ENCODE peak calls at places on chromosomes 1 and 21, in ten cellular contexts. R is activated CD8-positive, alpha-beta T cell treated with anti-CD3 and anti-CD28 coated beads for 36 hours; K is kidney epithelial cell; U is tibial artery; C is MCF 10A; B is cardiac fibroblast; S is heart right ventricle; J is GM12865; Q is AG04449; G is GM13976. M is an unnamed sample.

GRCh38 chr1:159602501-159602900 is 14.9 kb downstream of the APCS start:
- DNase-seq in G (no peak), Q (no peak), C (no peak), B (no peak), J (no peak), U (no peak), R (no peak), K (no peak), S (no peak), M (no peak)

GRCh38 chr1:219397511-219397910 is 215.4 kb downstream of the ZC3H11B start:
- DNase-seq in K (no peak), G (no peak), Q (no peak), B (no peak), C (no peak), R (no peak), S (no peak), U (no peak), J (no peak), M (no peak)

GRCh38 chr1:209395169-209395568 is 188.3 kb upstream of the CAMK1G start:
- DNase-seq in U (no peak), S (no peak), R (no peak), J (no peak), G (no peak), B (no peak), Q (no peak), K (no peak), C (no peak), M (no peak)

GRCh38 chr1:115980998-115981993 is 5.0 kb downstream of the SLC22A15 start:
- DNase-seq in J (peak), K (no peak), Q (no peak), G (peak), U (no peak), B (peak), R (peak), C (peak), S (peak), M (peak)

GRCh38 chr1:15833069-15833679 is 14.3 kb upstream of the SPEN start:
- DNase-seq in Q (no peak), C (peak), B (peak), G (no peak), J (peak), R (peak), U (peak), S (peak), K (no peak), M (no peak)

GRCh38 chr21:35783686-35784085 is 276.6 kb downstream of the SETD4 start:
- DNase-seq in B (no peak), U (no peak), G (no peak), C (no peak), K (no peak), R (no peak), S (no peak), Q (no peak), J (no peak), M (no peak)

GRCh38 chr1:96130432-96130831 is 591.2 kb upstream of the PTBP2 start:
- DNase-seq in K (no peak), B (no peak), G (no peak), Q (no peak), J (no peak), C (no peak), S (no peak), R (no peak), U (no peak), M (no peak)

GRCh38 chr1:170594227-170594626 is 62.3 kb downstream of the GORAB start:
- DNase-seq in U (no peak), R (no peak), G (no peak), S (no peak), C (no peak), Q (no peak), J (no peak), K (no peak), B (no peak), M (no peak)

GRCh38 chr1:243917177-243917862 is 67.3 kb upstream of the AKT3 start:
- DNase-seq in U (no peak), C (no peak), Q (peak), R (peak), S (peak), G (peak), B (peak), J (no peak), K (no peak), M (no peak)

GRCh38 chr1:167923324-167924039 is 9.5 kb upstream of the ADCY10 start:
- DNase-seq in U (no peak), R (no peak), J (no peak), B (no peak), G (no peak), Q (no peak), S (no peak), C (no peak), K (no peak), M (no peak)

GRCh38 chr1:5967351-5968160 is 24.7 kb downstream of the NPHP4 start:
- DNase-seq in C (no peak), B (no peak), R (no peak), S (no peak), K (no peak), Q (no peak), J (no peak), U (peak), G (no peak), M (no peak)

GRCh38 chr1:200118779-200119505 is 91.4 kb downstream of the NR5A2 start:
- DNase-seq in G (no peak), R (no peak), Q (no peak), K (no peak), C (no peak), B (no peak), U (no peak), S (no peak), J (no peak), M (no peak)

GRCh38 chr1:173341307-173341706 is 134.2 kb upstream of the TNFSF4 start:
- DNase-seq in U (peak), G (no peak), R (no peak), S (peak), C (peak), B (peak), Q (no peak), J (no peak), K (no peak), M (no peak)

GRCh38 chr1:3198371-3199287 is 129.6 kb downstream of the PRDM16 start:
- DNase-seq in B (no peak), K (no peak), U (no peak), C (no peak), Q (no peak), R (no peak), J (no peak), G (no peak), S (no peak), M (no peak)

GRCh38 chr1:234564035-234565029 is 45.6 kb downstream of the IRF2BP2 start:
- DNase-seq in C (peak), R (no peak), U (no peak), Q (peak), S (no peak), K (peak), G (no peak), J (no peak), B (peak), M (no peak)

GRCh38 chr1:939511-940107 is 15.9 kb downstream of the SAMD11 start:
- DNase-seq in K (no peak), Q (no peak), G (no peak), B (no peak), S (no peak), C (no peak), R (no peak), J (no peak), U (no peak), M (no peak)

GRCh38 chr1:31507221-31507620 is 69.1 kb upstream of the TINAGL1 start:
- DNase-seq in G (no peak), S (no peak), R (no peak), U (no peak), C (no peak), K (no peak), J (no peak), Q (no peak), B (no peak), M (no peak)

GRCh38 chr1:32742956-32743355 is 40.4 kb upstream of the SYNC start:
- DNase-seq in K (no peak), G (no peak), R (no peak), C (no peak), J (no peak), Q (no peak), B (no peak), S (no peak), U (no peak), M (peak)

GRCh38 chr1:180255538-180256352 is 25.7 kb downstream of the LHX4 start:
- DNase-seq in C (no peak), U (no peak), R (no peak), B (no peak), S (no peak), K (no peak), J (no peak), Q (no peak), G (no peak), M (no peak)

GRCh38 chr1:175462618-175463017 is 270.0 kb upstream of the KIAA0040 start:
- DNase-seq in K (no peak), J (no peak), G (no peak), S (no peak), B (no peak), C (no peak), Q (no peak), U (no peak), R (no peak), M (no peak)

GRCh38 chr1:110533230-110533629 is 14.3 kb upstream of the KCNA10 start:
- DNase-seq in R (no peak), U (no peak), S (no peak), B (no peak), G (no peak), Q (no peak), K (no peak), C (no peak), J (no peak), M (no peak)
- TF ChIP-seq CTCF in R (no peak), U (no peak), S (no peak), B (no peak), G (no peak), Q (no peak), K (no peak), C (no peak), J (no peak), M (no peak)

GRCh38 chr1:58451560-58452211 is 94.8 kb downstream of the OMA1 start:
- DNase-seq in C (no peak), Q (no peak), U (no peak), G (no peak), K (no peak), B (no peak), R (no peak), S (no peak), J (no peak), M (no peak)

GRCh38 chr1:58447891-58448290 is 98.6 kb downstream of the OMA1 start:
- DNase-seq in J (no peak), S (no peak), Q (peak), U (no peak), G (no peak), B (no peak), K (no peak), C (no peak), R (no peak), M (no peak)

GRCh38 chr1:58446368-58446767 is 100.2 kb downstream of the OMA1 start:
- DNase-seq in S (no peak), B (no peak), C (no peak), R (no peak), Q (no peak), U (no peak), K (no peak), G (no peak), J (no peak), M (no peak)

GRCh38 chr1:58443986-58444603 is 102.4 kb downstream of the OMA1 start:
- DNase-seq in G (no peak), R (no peak), J (no peak), Q (peak), U (no peak), C (no peak), K (no peak), B (peak), S (no peak), M (no peak)

DNA sequence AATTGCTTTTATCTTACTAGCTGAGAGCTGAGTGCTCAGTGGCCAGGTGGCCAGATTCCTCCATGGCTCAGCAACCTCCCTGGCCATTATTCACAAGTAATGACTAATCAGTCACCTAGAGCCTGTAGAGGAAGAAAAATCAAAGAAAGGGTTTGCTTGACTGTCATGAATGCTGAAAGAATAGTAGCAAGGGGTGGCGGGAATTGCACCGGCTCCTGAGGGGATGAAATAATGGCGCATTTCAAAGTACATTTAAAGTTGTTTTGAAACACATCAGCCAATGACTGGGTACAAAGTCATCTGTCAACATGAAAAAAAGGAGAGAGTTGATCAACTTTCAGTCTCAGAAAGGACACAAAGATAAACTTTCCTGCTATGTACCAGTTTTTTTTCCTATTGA is 99.5 kb downstream of the OMA1 start:
- DNase-seq in Q (no peak), S (no peak), J (no peak), C (no peak), K (no peak), U (no peak), R (no peak), G (no peak), B (no peak), M (no peak)
- TF ChIP-seq CTCF in Q (no peak), S (no peak), J (no peak), C (no peak), K (no peak), U (no peak), R (no peak), G (no peak), B (no peak), M (no peak)

GRCh38 chr1:161304927-161305871 is 4.6 kb downstream of the MPZ start:
- DNase-seq in R (peak), U (no peak), G (no peak), S (no peak), B (no peak), Q (no peak), C (no peak), J (no peak), K (no peak), M (no peak)

GRCh38 chr1:161307230-161307768 is 2.5 kb downstream of the MPZ start:
- DNase-seq in S (peak), R (no peak), Q (no peak), G (peak), K (no peak), B (peak), C (peak), J (peak), U (no peak), M (no peak)

GRCh38 chr1:161307892-161308638 is 1.7 kb downstream of the MPZ start:
- DNase-seq in R (no peak), U (no peak), G (no peak), B (peak), C (no peak), Q (no peak), S (no peak), K (no peak), J (no peak), M (no peak)

GRCh38 chr1:161309868-161310267 is at the start of gene MPZ:
- DNase-seq in Q (no peak), G (no peak), J (no peak), R (no peak), S (no peak), C (no peak), B (no peak), U (no peak), K (no peak), M (no peak)

DNA sequence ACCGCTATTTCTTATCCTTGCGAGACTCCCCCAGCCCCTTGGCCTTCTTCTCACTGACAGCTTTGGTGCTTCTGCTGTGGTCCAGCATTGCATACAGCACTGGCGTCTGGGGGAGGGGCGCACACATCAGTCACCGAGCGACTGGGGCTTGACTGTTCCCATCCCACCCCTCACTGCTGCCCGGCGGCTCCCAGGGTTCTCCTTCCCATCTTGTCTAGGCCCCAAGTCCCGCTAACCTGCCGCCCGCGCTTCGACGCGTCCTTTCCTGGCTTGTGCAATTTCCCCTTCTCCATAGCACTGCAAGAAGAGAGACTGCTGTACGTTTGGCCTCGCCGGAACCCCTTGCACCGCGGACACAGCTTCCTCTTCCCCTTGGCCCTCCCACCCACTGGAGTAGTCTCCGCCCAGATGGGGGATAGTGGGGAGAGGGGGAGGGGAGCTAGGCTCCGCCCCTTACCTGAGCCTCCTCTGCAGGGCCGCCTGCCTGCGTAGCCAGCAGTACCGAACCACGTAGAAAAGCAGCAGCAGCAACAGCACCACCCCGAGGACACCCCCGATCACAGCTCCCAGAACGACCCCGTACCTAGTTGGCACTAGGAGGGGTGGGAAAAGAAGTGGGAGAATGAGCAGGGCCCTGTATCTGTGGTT is 3.8 kb downstream of the MPZ start:
- DNase-seq in C (no peak), K (no peak), B (peak), U (peak), Q (no peak), G (peak), J (peak), S (peak), R (peak), M (peak)
- TF ChIP-seq CTCF in C (no peak), K (peak), B (no peak), U (no peak), Q (peak), G (peak), J (peak), S (peak), R (peak), M (peak)

GRCh38 chr1:153783233-153784190 is 8.3 kb downstream of the SLC27A3 start:
- DNase-seq in J (peak), U (peak), K (no peak), S (peak), Q (no peak), C (peak), G (peak), B (peak), R (peak), M (peak)
- TF ChIP-seq CTCF in J (no peak), U (peak), K (no peak), S (no peak), Q (peak), C (no peak), G (no peak), B (no peak), R (no peak), M (no peak)

GRCh38 chr1:13930151-13930550 is 230.2 kb downstream of the PRDM2 start:
- DNase-seq in R (peak), B (peak), S (no peak), J (peak), Q (no peak), C (peak), G (peak), U (no peak), K (no peak), M (peak)
- TF ChIP-seq CTCF in R (peak), B (peak), S (no peak), J (peak), Q (no peak), C (peak), G (peak), U (no peak), K (peak), M (peak)

GRCh38 chr1:38672692-38673091 is 186.9 kb downstream of the RRAGC start:
- DNase-seq in S (no peak), J (no peak), C (no peak), K (no peak), G (no peak), Q (no peak), B (no peak), U (no peak), R (no peak), M (no peak)

GRCh38 chr1:38677311-38677710 is 182.3 kb downstream of the RRAGC start:
- DNase-seq in J (no peak), U (no peak), K (no peak), G (no peak), B (no peak), R (no peak), S (no peak), C (no peak), Q (no peak), M (no peak)

GRCh38 chr1:38680801-38681510 is 178.6 kb downstream of the RRAGC start:
- DNase-seq in C (peak), B (peak), U (no peak), S (no peak), G (no peak), J (no peak), K (no peak), Q (no peak), R (peak), M (no peak)

DNA sequence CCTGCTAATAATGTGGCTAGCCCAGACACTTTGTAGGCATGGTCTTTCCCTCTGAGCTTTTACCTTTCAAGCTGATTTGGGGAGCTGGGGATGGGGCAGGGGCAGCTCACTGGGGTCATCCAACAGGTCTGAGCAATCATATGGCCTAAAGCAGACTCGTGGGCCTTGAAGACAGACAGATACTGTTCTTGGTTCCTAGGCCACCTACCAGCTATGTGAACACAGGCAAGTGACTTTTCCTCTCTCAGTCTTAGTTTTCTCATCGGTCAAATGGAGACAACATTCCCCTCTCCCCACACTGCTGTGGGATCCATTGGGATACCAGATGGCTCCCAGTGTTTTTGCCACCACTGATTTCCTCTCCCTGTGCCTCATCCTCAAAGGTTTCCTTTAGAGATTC is 181.8 kb downstream of the RRAGC start:
- DNase-seq in B (no peak), K (no peak), J (no peak), G (no peak), Q (no peak), S (no peak), C (no peak), U (no peak), R (no peak), M (no peak)
- TF ChIP-seq CTCF in B (no peak), K (no peak), J (no peak), G (no peak), Q (no peak), S (no peak), C (no peak), U (no peak), R (no peak), M (no peak)

GRCh38 chr1:225437710-225438437 is 10.0 kb upstream of the LBR start:
- DNase-seq in J (no peak), K (no peak), G (no peak), Q (no peak), B (peak), S (no peak), U (no peak), C (peak), R (no peak), M (no peak)
- TF ChIP-seq CTCF in J (no peak), K (peak), G (no peak), Q (peak), B (peak), S (peak), U (no peak), C (peak), R (no peak), M (no peak)

DNA sequence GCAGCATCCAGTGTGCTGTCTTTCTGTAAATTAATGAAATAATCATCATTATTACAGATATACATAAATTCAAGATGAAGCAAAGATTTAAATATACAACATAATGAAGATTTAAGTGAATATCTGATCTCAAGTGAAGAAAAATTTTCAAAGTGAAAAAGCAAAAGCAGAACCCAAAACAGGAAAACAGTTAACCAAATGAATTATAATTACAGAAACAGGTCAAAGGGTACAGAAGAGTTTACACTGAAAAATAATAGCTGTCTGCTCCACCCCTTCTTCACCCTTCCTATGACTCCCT is 44.8 kb upstream of the GTF2B start:
- DNase-seq in Q (no peak), C (no peak), S (no peak), B (no peak), G (no peak), U (no peak), K (no peak), J (no peak), R (no peak), M (no peak)
- TF ChIP-seq CTCF in Q (no peak), C (no peak), S (peak), B (no peak), G (no peak), U (no peak), K (no peak), J (no peak), R (peak), M (no peak)

GRCh38 chr1:12152106-12152891 is 14.5 kb upstream of the TNFRSF1B start:
- DNase-seq in K (no peak), G (peak), J (peak), C (no peak), Q (no peak), B (no peak), U (no peak), S (no peak), R (peak), M (peak)
- TF ChIP-seq CTCF in K (no peak), G (no peak), J (no peak), C (no peak), Q (no peak), B (no peak), U (no peak), S (no peak), R (no peak), M (no peak)

GRCh38 chr1:171740987-171741871 is 636 bp downstream of the VAMP4 start:
- DNase-seq in K (no peak), J (peak), Q (no peak), G (peak), R (peak), S (peak), B (peak), C (peak), U (peak), M (peak)
- TF ChIP-seq CTCF in K (no peak), J (no peak), Q (no peak), G (no peak), R (peak), S (peak), B (no peak), C (peak), U (no peak), M (no peak)